ENCODE peak calls at places on chromosomes 2 and 18, in four cellular contexts. V is transverse colon, B is tibial nerve, G is sigmoid colon. Z is an unnamed sample.

GRCh38 chr2:128312411-128312810 is 6.3 kb downstream of the HS6ST1 start:
- DNase-seq in V (no peak), B (no peak), G (no peak), Z (peak)

GRCh38 chr2:174023591-174024523 is 58.7 kb upstream of the SP3 start:
- DNase-seq in V (peak), B (peak), G (peak), Z (peak)

GRCh38 chr2:54041135-54041534 is 70.3 kb upstream of the PSME4 start:
- DNase-seq in V (no peak), B (no peak), G (no peak), Z (peak)

GRCh38 chr18:62979172-62979571 is 263.8 kb downstream of the PHLPP1 start:
- DNase-seq in V (no peak), B (no peak), G (no peak), Z (no peak)

GRCh38 chr2:95524195-95524594 is 39.6 kb upstream of the TRIM43B start:
- DNase-seq in V (no peak), B (no peak), G (no peak), Z (no peak)

GRCh38 chr2:171608168-171608567 is 79.1 kb upstream of the DYNC1I2 start:
- DNase-seq in V (no peak), B (no peak), G (no peak), Z (no peak)

GRCh38 chr2:48952071-48952604 is 196.6 kb upstream of the LHCGR start:
- DNase-seq in V (no peak), B (no peak), G (no peak), Z (no peak)

GRCh38 chr2:61029533-61029932 is 11.5 kb upstream of the PUS10 start:
- DNase-seq in V (no peak), B (no peak), G (no peak), Z (no peak)

GRCh38 chr2:223488814-223489213 is 113.3 kb downstream of the SCG2 start:
- DNase-seq in V (no peak), B (no peak), G (no peak), Z (no peak)

GRCh38 chr2:134193006-134193405 is 60.9 kb upstream of the MGAT5 start:
- DNase-seq in V (no peak), B (no peak), G (no peak), Z (no peak)

GRCh38 chr18:7089369-7089768 is 28.2 kb downstream of the LAMA1 start:
- DNase-seq in V (no peak), B (no peak), G (no peak), Z (no peak)

GRCh38 chr18:77102246-77103040 is 30.1 kb downstream of the MBP start:
- DNase-seq in V (no peak), B (no peak), G (no peak), Z (no peak)

GRCh38 chr2:108215794-108216211 is 24.0 kb upstream of the SULT1C3 start:
- DNase-seq in V (peak), B (no peak), G (no peak), Z (peak)

GRCh38 chr2:46009772-46010171 is 287.4 kb upstream of the EPAS1 start:
- DNase-seq in V (no peak), B (no peak), G (no peak), Z (no peak)

GRCh38 chr2:201260302-201260800 is at the start of gene CASP8:
- DNase-seq in V (peak), B (no peak), G (no peak), Z (peak)

GRCh38 chr2:230347659-230348305 is 20.8 kb downstream of the SP140L start:
- DNase-seq in V (no peak), B (no peak), G (no peak), Z (no peak)

GRCh38 chr2:7672027-7672684 is 754.9 kb downstream of the RNF144A start:
- DNase-seq in V (peak), B (no peak), G (no peak), Z (peak)

GRCh38 chr2:152078662-152079061 is 20.2 kb downstream of the CACNB4 start:
- DNase-seq in V (no peak), B (no peak), G (no peak), Z (no peak)

GRCh38 chr2:230908094-230908594 is 16.9 kb downstream of the GPR55 start:
- DNase-seq in V (no peak), B (no peak), G (peak), Z (peak)

GRCh38 chr18:44679056-44679911 is 1.4 kb upstream of the SETBP1 start:
- DNase-seq in V (peak), B (peak), G (peak), Z (peak)

GRCh38 chr18:24212939-24213338 is 74.1 kb downstream of the CABYR start:
- DNase-seq in V (no peak), B (no peak), G (no peak), Z (no peak)

GRCh38 chr2:231395188-231396057 is at the start of gene B3GNT7:
- DNase-seq in V (peak), B (no peak), G (no peak), Z (no peak)

GRCh38 chr2:202339052-202339870 is 36.9 kb upstream of the BMPR2 start:
- DNase-seq in V (no peak), B (no peak), G (no peak), Z (no peak)

GRCh38 chr2:231890896-231891513 is 35.2 kb downstream of the NPPC start:
- DNase-seq in V (no peak), B (no peak), G (no peak), Z (no peak)

GRCh38 chr2:233061591-233062446 is 1.7 kb downstream of the INPP5D start:
- DNase-seq in V (peak), B (no peak), G (peak), Z (peak)

GRCh38 chr2:168649105-168649504 is 153.3 kb upstream of the NOSTRIN start:
- DNase-seq in V (no peak), B (no peak), G (peak), Z (peak)

GRCh38 chr2:221750317-221750716 is 178.2 kb upstream of the EPHA4 start:
- DNase-seq in V (no peak), B (no peak), G (no peak), Z (no peak)

GRCh38 chr2:225570000-225570399 is 170.5 kb downstream of the NYAP2 start:
- DNase-seq in V (no peak), B (no peak), G (no peak), Z (no peak)

GRCh38 chr2:148876589-148877402 is 1.8 kb downstream of the KIF5C start:
- DNase-seq in V (peak), B (no peak), G (no peak), Z (no peak)
- TF ChIP-seq EP300 in V (no peak), B (no peak), G (no peak), Z (no peak)

DNA sequence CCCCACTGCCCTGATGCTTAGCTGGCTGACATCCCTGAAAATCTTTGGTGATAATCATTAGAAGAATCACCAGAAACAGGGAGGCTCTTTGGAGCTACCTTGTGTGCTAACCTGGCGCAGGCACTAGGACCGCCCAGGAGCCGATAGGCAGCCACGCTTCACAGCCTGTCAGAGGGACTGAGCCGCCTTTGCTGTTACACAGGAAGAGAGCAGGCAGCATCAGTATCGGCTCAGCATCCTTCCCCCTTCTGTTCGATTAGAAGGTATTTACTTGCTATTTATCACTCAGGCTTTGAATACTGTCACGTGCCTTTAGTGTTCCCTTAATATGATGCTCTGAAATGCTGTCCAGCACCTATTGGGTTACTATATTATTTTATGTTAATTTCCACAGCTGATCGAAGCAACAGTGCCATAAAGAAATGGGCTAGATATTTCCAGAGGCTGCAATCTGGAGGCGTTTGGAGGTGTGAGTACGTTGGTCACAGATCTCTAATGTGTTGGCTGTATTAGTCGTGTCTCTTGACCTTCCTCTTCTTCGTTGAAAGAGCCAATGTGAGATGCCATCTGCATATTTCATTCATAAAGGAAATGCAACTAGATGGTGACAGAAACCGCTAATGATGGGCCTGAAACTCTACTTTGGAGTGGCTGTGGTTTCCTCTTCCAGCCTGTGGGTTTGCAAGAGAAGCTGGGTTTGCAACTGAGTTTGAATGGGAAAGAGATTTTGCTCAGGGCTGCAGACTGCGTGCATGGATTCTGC is 110.4 kb upstream of the RAB27B start:
- DNase-seq in V (no peak), B (no peak), G (no peak), Z (no peak)
- TF ChIP-seq EP300 in V (no peak), B (no peak), G (no peak), Z (no peak)

GRCh38 chr2:42449163-42450087 is 44.4 kb downstream of the KCNG3 start:
- DNase-seq in V (no peak), B (no peak), G (no peak), Z (no peak)

GRCh38 chr2:42443980-42444379 is 49.8 kb downstream of the KCNG3 start:
- DNase-seq in V (no peak), B (no peak), G (no peak), Z (no peak)

GRCh38 chr2:42448163-42448562 is 45.6 kb downstream of the KCNG3 start:
- DNase-seq in V (no peak), B (no peak), G (no peak), Z (no peak)

GRCh38 chr2:42450136-42450535 is 43.6 kb downstream of the KCNG3 start:
- DNase-seq in V (no peak), B (no peak), G (no peak), Z (no peak)

DNA sequence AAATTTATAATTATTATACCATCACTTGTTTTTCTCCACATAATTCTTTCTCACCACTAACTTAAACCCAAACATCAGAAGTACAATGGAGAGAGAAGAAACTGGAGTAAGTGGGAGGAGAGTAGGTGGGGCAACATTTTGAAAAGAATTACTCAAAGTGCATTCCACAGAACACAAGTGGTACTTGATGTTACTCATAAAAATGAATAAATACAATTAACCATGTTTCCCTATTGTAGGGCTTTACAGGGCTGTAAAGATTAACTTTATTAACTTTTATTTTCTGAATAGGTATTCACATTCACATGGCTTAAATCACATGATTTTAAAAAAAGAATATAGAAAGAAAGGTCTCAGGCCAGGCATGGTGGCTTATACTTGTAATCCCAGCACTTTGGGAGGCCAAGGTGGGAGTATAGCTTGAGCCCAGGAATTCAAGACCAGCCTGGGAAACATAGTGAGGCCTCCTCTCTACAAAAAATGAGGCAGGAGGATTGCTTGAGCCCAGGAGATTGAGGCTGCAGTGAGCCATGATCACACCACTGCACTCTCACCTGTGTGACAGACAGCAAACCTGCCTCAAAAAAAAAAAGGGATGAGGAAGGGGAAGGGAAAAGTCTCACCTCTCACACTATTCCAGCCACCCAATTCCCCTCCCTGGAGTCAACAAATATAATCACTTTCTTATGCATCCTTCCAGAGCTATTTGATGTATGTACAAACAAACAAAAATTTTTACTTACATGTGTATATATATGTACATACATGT is 47.1 kb downstream of the KCNG3 start:
- DNase-seq in V (peak), B (no peak), G (no peak), Z (no peak)
- TF ChIP-seq EP300 in V (no peak), B (no peak), G (no peak), Z (peak)

GRCh38 chr2:98608118-98608961 is at the start of the genes COA5 and UNC50:
- DNase-seq in V (peak), B (peak), G (peak), Z (peak)
- TF ChIP-seq EP300 in V (no peak), B (peak), G (no peak), Z (peak)